ENCODE peak calls at places on chromosomes 5 and 9, in five cellular contexts. N is fibroblast of mammary gland, G is astrocyte of the hippocampus, J is NCI-H1417 treated with DMSO at 0.1 percent for 48 hours, A is NCI-H1105. P is an unnamed sample.

GRCh38 chr9:133717113-133718031 is 20.8 kb downstream of the SARDH start:
- DNase-seq in N (no peak), G (no peak), J (no peak), A (no peak), P (no peak)

GRCh38 chr5:115516372-115516771 is 28.2 kb downstream of the FEM1C start:
- DNase-seq in N (no peak), G (no peak), J (no peak), A (no peak), P (no peak)

GRCh38 chr9:16459421-16460148 is 410.9 kb downstream of the BNC2 start:
- DNase-seq in N (peak), G (no peak), J (no peak), A (no peak), P (no peak)

GRCh38 chr5:157267766-157268480 is 2.0 kb downstream of the CYFIP2 start:
- DNase-seq in N (no peak), G (peak), J (no peak), A (no peak), P (no peak)

GRCh38 chr5:138139776-138140080 is 500 bp upstream of the NME5 start:
- DNase-seq in N (no peak), G (no peak), J (no peak), A (no peak), P (no peak)

GRCh38 chr9:83151627-83152137 is 88.7 kb upstream of the RASEF start:
- DNase-seq in N (no peak), G (no peak), J (no peak), A (no peak), P (no peak)

GRCh38 chr5:95760291-95761191 is 29.4 kb downstream of the RHOBTB3 start:
- DNase-seq in N (peak), G (peak), J (no peak), A (no peak), P (peak)

GRCh38 chr9:27539479-27540441 is 10.1 kb upstream of the MOB3B start:
- DNase-seq in N (peak), G (peak), J (no peak), A (no peak), P (peak)

GRCh38 chr5:37849641-37850040 is 9.8 kb upstream of the GDNF start:
- DNase-seq in N (no peak), G (no peak), J (no peak), A (no peak), P (no peak)

GRCh38 chr9:79667716-79668458 is 96.1 kb downstream of the TLE4 start:
- DNase-seq in N (no peak), G (peak), J (peak), A (peak), P (no peak)

GRCh38 chr9:6667633-6668280 is 22.2 kb upstream of the GLDC start:
- DNase-seq in N (peak), G (peak), J (no peak), A (peak), P (peak)

GRCh38 chr9:123373941-123374340 is 17.9 kb downstream of the CRB2 start:
- DNase-seq in N (no peak), G (peak), J (no peak), A (no peak), P (no peak)

GRCh38 chr9:132244582-132245455 is 83.0 kb downstream of the NTNG2 start:
- DNase-seq in N (no peak), G (no peak), J (no peak), A (no peak), P (peak)

GRCh38 chr5:168282120-168282519 is 9.3 kb upstream of the WWC1 start:
- DNase-seq in N (peak), G (no peak), J (no peak), A (no peak), P (peak)

GRCh38 chr9:4197548-4197947 is 102.3 kb downstream of the GLIS3 start:
- DNase-seq in N (peak), G (no peak), J (no peak), A (no peak), P (no peak)

GRCh38 chr5:146721073-146721830 is 157.3 kb downstream of the PPP2R2B start:
- DNase-seq in N (no peak), G (no peak), J (no peak), A (no peak), P (no peak)

GRCh38 chr9:128068656-128069221 is 707 bp downstream of the SLC25A25 start:
- DNase-seq in N (no peak), G (peak), J (no peak), A (no peak), P (no peak)